ENCODE peak calls at places on chromosome 21, in six cellular contexts. F, J, G, C, A and E are unnamed samples.
A peak's percentile ranks its signal among the peaks of the same experiment; 100 is the strongest.

GRCh38 chr21:34335316-34335715 is 28.5 kb upstream of the KCNE2 start:
- DNase-seq in G (no peak), C (no peak), J (no peak), F (no peak), A (peak; percentile 69), E (no peak)

GRCh38 chr21:34865922-34866271 is 183.2 kb downstream of the RUNX1 start:
- DNase-seq in F (peak; percentile 28), J (no peak), G (no peak), C (no peak), A (peak; percentile 61), E (peak; percentile 15)

GRCh38 chr21:18398843-18399242 is 4.7 kb downstream of the TMPRSS15 start:
- DNase-seq in J (no peak), C (no peak), F (no peak), G (no peak), A (no peak), E (no peak)

GRCh38 chr21:33824156-33824941 is 91.3 kb downstream of the ATP5PO start:
- DNase-seq in F (no peak), A (no peak), J (no peak), C (no peak), G (no peak), E (no peak)

GRCh38 chr21:34836103-34836932 is 167.5 kb downstream of the CLIC6 start:
- DNase-seq in G (peak; percentile 94), J (peak; percentile 99), C (no peak), A (no peak), F (peak; percentile 46), E (no peak)

GRCh38 chr21:14712121-14712520 is 166.0 kb upstream of the SAMSN1 start:
- DNase-seq in F (no peak), G (no peak), A (no peak), C (no peak), J (peak; percentile 18), E (no peak)

GRCh38 chr21:33075596-33076195 is 5.8 kb downstream of the OLIG1 start:
- DNase-seq in A (peak; percentile 17), C (no peak), G (no peak), J (no peak), F (no peak), E (no peak)

GRCh38 chr21:14693997-14694396 is 147.9 kb upstream of the SAMSN1 start:
- DNase-seq in J (no peak), F (no peak), A (no peak), G (no peak), C (no peak), E (no peak)

GRCh38 chr21:15659768-15660423 is 69.9 kb upstream of the USP25 start:
- DNase-seq in A (no peak), C (no peak), F (peak; percentile 68), J (no peak), G (no peak), E (peak; percentile 78)

GRCh38 chr21:17513214-17514123 is 626 bp downstream of the CXADR start:
- DNase-seq in G (peak; percentile 48), J (peak; percentile 39), F (peak; percentile 44), A (peak; percentile 71), C (no peak), E (peak; percentile 46)

GRCh38 chr21:31198575-31198974 is 145.5 kb downstream of the TIAM1 start:
- DNase-seq in C (no peak), F (no peak), J (peak; percentile 75), A (peak; percentile 57), G (peak; percentile 67), E (no peak)

GRCh38 chr21:31991356-31992331 is 118.8 kb downstream of the HUNK start:
- DNase-seq in F (no peak), J (no peak), A (peak; percentile 41), G (no peak), C (no peak), E (no peak)

GRCh38 chr21:41928621-41929220 is 25.1 kb downstream of the C2CD2 start:
- DNase-seq in F (no peak), A (no peak), G (no peak), J (no peak), C (no peak), E (no peak)

GRCh38 chr21:41927727-41928409 is 25.9 kb downstream of the C2CD2 start:
- DNase-seq in C (no peak), F (no peak), A (no peak), J (no peak), G (no peak), E (no peak)

GRCh38 chr21:41931041-41931451 is 22.8 kb downstream of the C2CD2 start:
- DNase-seq in F (no peak), A (no peak), J (peak; percentile 54), G (no peak), C (no peak), E (peak; percentile 39)

GRCh38 chr21:41926807-41927171 is 27.0 kb downstream of the C2CD2 start:
- DNase-seq in C (no peak), J (no peak), A (no peak), G (no peak), F (no peak), E (no peak)

DNA sequence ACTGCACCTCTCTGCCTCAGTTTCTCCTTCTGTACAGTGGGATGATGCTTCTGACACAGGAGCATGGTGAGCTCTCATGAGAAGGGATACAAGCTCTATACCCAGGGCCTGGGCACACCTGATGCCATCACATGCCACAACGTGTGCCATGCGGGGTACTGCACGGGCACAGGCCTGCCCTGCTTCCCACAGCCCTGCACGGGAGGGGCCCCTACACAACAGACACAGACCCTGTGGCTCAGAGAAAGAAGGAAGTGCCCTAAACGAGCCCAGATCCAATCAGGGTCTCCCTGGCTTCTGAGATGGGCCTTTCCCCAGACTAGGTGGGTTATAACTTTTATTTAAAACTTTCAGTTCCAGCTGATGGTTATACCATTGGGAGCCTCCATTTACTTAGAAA is 24.6 kb downstream of the C2CD2 start:
- DNase-seq in A (no peak), C (no peak), J (no peak), F (no peak), G (no peak), E (no peak)
- H3K4me1 ChIP-seq in A (peaks cover 15% of the 10 kb centered on the region), C (peaks cover 75% of the 10 kb centered on the region), J (peaks cover 7% of the 10 kb centered on the region), F (peaks cover 51% of the 10 kb centered on the region), G (peaks cover 56% of the 10 kb centered on the region), E (peaks cover 61% of the 10 kb centered on the region)

GRCh38 chr21:25638634-25639166 is 358 bp upstream of the JAM2 start:
- DNase-seq in C (no peak), F (no peak), G (no peak), J (peak; percentile 50), A (no peak), E (no peak)

GRCh38 chr21:25639167-25639921 is at the start of gene JAM2:
- DNase-seq in F (peak; percentile 33), J (peak; percentile 19), C (peak; percentile 62), G (peak; percentile 77), A (peak; percentile 75), E (no peak)

GRCh38 chr21:25640671-25641292 is 1.7 kb downstream of the JAM2 start:
- DNase-seq in F (no peak), J (no peak), A (no peak), C (no peak), G (no peak), E (no peak)

GRCh38 chr21:25637846-25638245 is 1.2 kb upstream of the JAM2 start:
- DNase-seq in A (no peak), J (no peak), C (no peak), F (no peak), G (no peak), E (no peak)

GRCh38 chr21:25639922-25640670 is 1.0 kb downstream of the JAM2 start:
- DNase-seq in G (peak; percentile 44), J (no peak), A (peak; percentile 59), F (no peak), C (peak; percentile 38), E (no peak)
- H3K4me3 ChIP-seq in G (peak overlapping the region; percentile 67), J (peak overlapping the region; percentile 82), A (peak overlapping the region; percentile 76), F (peak overlapping the region; percentile 66), C (peak overlapping the region; percentile 92), E (no peak overlapping the region)

GRCh38 chr21:39097335-39097861 is 85.9 kb downstream of the PSMG1 start:
- DNase-seq in A (no peak), G (no peak), F (no peak), J (no peak), C (peak; percentile 35), E (no peak)

GRCh38 chr21:39095681-39096080 is 87.6 kb downstream of the PSMG1 start:
- DNase-seq in J (no peak), A (no peak), G (no peak), F (no peak), C (no peak), E (no peak)

GRCh38 chr21:39094847-39095525 is 88.3 kb downstream of the PSMG1 start:
- DNase-seq in A (no peak), F (no peak), J (peak; percentile 97), C (no peak), G (peak; percentile 88), E (peak; percentile 80)

GRCh38 chr21:39097981-39098380 is 85.3 kb downstream of the PSMG1 start:
- DNase-seq in A (no peak), C (no peak), G (no peak), F (no peak), J (no peak), E (no peak)

GRCh38 chr21:39096754-39097153 is 86.5 kb downstream of the PSMG1 start:
- DNase-seq in F (no peak), J (no peak), A (peak; percentile 18), G (no peak), C (no peak), E (no peak)
- TF ChIP-seq CTCF in F (no peak), J (no peak), A (peak; percentile 21), G (no peak), C (no peak), E (no peak)

DNA sequence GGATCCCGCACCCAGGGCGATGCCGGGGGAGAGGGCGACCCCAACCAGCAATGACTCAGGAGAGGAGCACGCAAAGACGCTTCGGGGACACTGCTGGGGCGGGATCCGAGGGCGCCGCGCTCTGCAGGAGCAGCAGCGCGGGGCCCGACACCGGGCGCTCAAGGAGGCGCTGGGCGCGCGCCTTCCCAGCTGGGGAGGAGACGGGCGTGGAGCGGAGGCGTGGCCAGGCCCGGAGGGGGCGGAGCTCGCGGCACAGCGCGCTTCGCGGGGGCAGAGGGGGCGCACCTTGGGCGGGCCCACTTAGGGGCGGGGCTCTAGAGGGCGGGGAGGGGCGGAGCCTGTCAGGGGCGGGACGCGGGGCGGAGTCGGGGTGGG is 369 bp downstream of the SUMO3 start:
- DNase-seq in G (peak; percentile 99), F (peak; percentile 96), C (peak; percentile 92), J (peak; percentile 93), A (peak; percentile 94), E (peak; percentile 78)
- H3K4me1 ChIP-seq in G (peaks cover 24% of the 10 kb centered on the region), F (peaks cover 17% of the 10 kb centered on the region), C (peaks cover 45% of the 10 kb centered on the region), J (peaks cover 3% of the 10 kb centered on the region), A (no peaks in the 10 kb centered on the region), E (peaks cover 15% of the 10 kb centered on the region)

GRCh38 chr21:38696617-38697016 is 109.1 kb upstream of the ETS2 start:
- DNase-seq in G (no peak), A (no peak), J (no peak), F (no peak), C (no peak), E (no peak)

GRCh38 chr21:38699048-38699447 is 106.7 kb upstream of the ETS2 start:
- DNase-seq in G (no peak), C (no peak), A (peak; percentile 15), F (no peak), J (no peak), E (no peak)

DNA sequence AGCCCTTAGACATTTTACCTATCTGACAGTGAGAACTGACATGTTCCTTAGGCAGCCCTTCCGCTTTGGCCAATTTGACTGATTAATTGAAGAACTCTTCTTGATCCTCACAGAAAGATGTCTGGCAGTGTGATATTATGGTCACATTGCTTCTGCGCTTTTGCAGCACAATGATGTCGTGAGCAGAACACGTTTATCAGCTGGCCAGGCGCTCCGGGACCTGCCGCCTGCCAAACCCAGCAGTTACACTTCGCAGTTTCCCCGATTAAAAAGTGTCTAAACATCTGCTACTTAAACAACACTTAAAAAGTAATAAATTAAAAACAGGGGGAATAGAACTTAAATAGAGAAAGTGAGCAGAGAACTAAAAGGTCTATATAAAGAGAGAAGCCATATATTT is 103.5 kb upstream of the ETS2 start:
- DNase-seq in G (no peak), A (no peak), F (no peak), J (no peak), C (peak; percentile 27), E (no peak)
- H3K4me3 ChIP-seq in G (no peak overlapping the region), A (no peak overlapping the region), F (no peak overlapping the region), J (no peak overlapping the region), C (peak overlapping the region; percentile 12), E (no peak overlapping the region)